ENCODE peak calls at places on chromosomes 3 and 15, in five cellular contexts. A is GDM1; T is NCI-H510A; N is Kasumi-1; H is activated CD4-positive, CD25-positive, alpha-beta regulatory T cell treated with anti-CD3 and anti-CD28 coated beads, Interleukin-2, amount 50 U/mL, for 16 hours. Q is an unnamed sample.

GRCh38 chr3:42428830-42429229 is 18.4 kb upstream of the LYZL4 start:
- DNase-seq in A (no peak), H (no peak), T (no peak), N (no peak), Q (no peak)

GRCh38 chr15:56532766-56533455 is 68.0 kb upstream of the MNS1 start:
- DNase-seq in T (no peak), N (no peak), H (no peak), A (no peak), Q (no peak)

GRCh38 chr3:14525685-14526631 is 14.2 kb downstream of the GRIP2 start:
- DNase-seq in T (no peak), N (no peak), H (no peak), A (no peak), Q (no peak)

GRCh38 chr3:47578119-47578630 is 490 bp downstream of the CSPG5 start:
- DNase-seq in N (no peak), H (no peak), T (no peak), A (no peak), Q (no peak)

GRCh38 chr3:36381311-36381956 is 1.1 kb downstream of the STAC start:
- DNase-seq in N (no peak), A (no peak), H (no peak), T (no peak), Q (no peak)

GRCh38 chr3:94616833-94617232 is 554.0 kb downstream of the NSUN3 start:
- DNase-seq in T (no peak), A (no peak), N (no peak), H (no peak), Q (no peak)

GRCh38 chr3:40358454-40358853 is 28.5 kb upstream of the ENTPD3 start:
- DNase-seq in N (no peak), H (no peak), A (no peak), T (no peak), Q (no peak)

GRCh38 chr3:35184775-35185174 is 454.6 kb upstream of the ARPP21 start:
- DNase-seq in H (no peak), N (no peak), A (no peak), T (no peak), Q (no peak)

GRCh38 chr15:47364671-47365141 is 352.6 kb upstream of the SEMA6D start:
- DNase-seq in N (no peak), H (no peak), T (no peak), A (no peak), Q (no peak)

GRCh38 chr3:159724627-159725026 is 264.0 kb upstream of the IL12A start:
- DNase-seq in N (no peak), A (no peak), H (no peak), T (no peak), Q (no peak)

GRCh38 chr3:168398371-168399030 is 302.8 kb upstream of the GOLIM4 start:
- DNase-seq in H (no peak), A (no peak), T (no peak), N (no peak), Q (no peak)

GRCh38 chr15:83036253-83036652 is 24.8 kb upstream of the C15orf40 start:
- DNase-seq in H (no peak), A (no peak), N (no peak), T (no peak), Q (no peak)